ENCODE peak calls at places on chromosomes 6 and 20, in five cellular contexts. G is dermis blood vessel endothelial cell, E is germinal center, N is HTR-8/SVneo, O is non-pigmented ciliary epithelial cell. U is an unnamed sample.

GRCh38 chr6:38404355-38404754 is 235.4 kb downstream of the BTBD9 start:
- DNase-seq in G (peak; percentile 71), E (no peak), N (no peak), O (no peak), U (no peak)

GRCh38 chr6:53244958-53245357 is 96.3 kb upstream of the GCM1 start:
- DNase-seq in G (no peak), E (peak; percentile 89), N (no peak), O (no peak), U (no peak)

GRCh38 chr6:137223370-137224131 is 4.4 kb upstream of the IFNGR1 start:
- DNase-seq in G (peak; percentile 95), E (no peak), N (no peak), O (no peak), U (peak; percentile 92)

GRCh38 chr6:40912158-40912946 is 126.7 kb downstream of the UNC5CL start:
- DNase-seq in G (peak; percentile 68), E (peak; percentile 27), N (peak; percentile 48), O (no peak), U (no peak)

GRCh38 chr6:7051780-7052440 is 55.9 kb upstream of the RREB1 start:
- DNase-seq in G (peak; percentile 35), E (peak; percentile 73), N (peak; percentile 41), O (no peak), U (peak; percentile 37)

GRCh38 chr6:166333172-166333995 is 9.0 kb downstream of the SFT2D1 start:
- DNase-seq in G (no peak), E (peak; percentile 40), N (no peak), O (no peak), U (no peak)

GRCh38 chr6:31474871-31475286 is 23.1 kb upstream of the MICB start:
- DNase-seq in G (peak; percentile 20), E (no peak), N (no peak), O (no peak), U (no peak)

GRCh38 chr20:58647162-58647813 is 3.8 kb upstream of the STX16 start:
- DNase-seq in G (no peak), E (no peak), N (no peak), O (no peak), U (no peak)

GRCh38 chr6:19408331-19408730 is 428.8 kb upstream of the ID4 start:
- DNase-seq in G (no peak), E (no peak), N (no peak), O (no peak), U (peak; percentile 22)